ENCODE peak calls at places on chromosomes 12 and 14, in seven cellular contexts. G, H, M, A, O, X and J are unnamed samples.
A peak's percentile ranks its signal among the peaks of the same experiment; 100 is the strongest.

GRCh38 chr12:26651566-26652188 is 181.3 kb downstream of the ITPR2 start:
- DNase-seq in G (peak; percentile 35), H (no peak), M (no peak), A (peak; percentile 59), O (peak; percentile 75), X (peak; percentile 69), J (no peak)

GRCh38 chr14:33578461-33579216 is 372.2 kb downstream of the EGLN3 start:
- DNase-seq in G (no peak), H (no peak), M (no peak), A (no peak), O (no peak), X (no peak), J (no peak)

GRCh38 chr14:81990312-81990761 is 456.7 kb upstream of the SEL1L start:
- DNase-seq in G (no peak), H (no peak), M (no peak), A (peak; percentile 33), O (peak; percentile 46), X (peak; percentile 52), J (no peak)

GRCh38 chr14:97976861-97977260 is 1179.7 kb downstream of the VRK1 start:
- DNase-seq in G (no peak), H (no peak), M (peak; percentile 73), A (no peak), O (no peak), X (no peak), J (peak; percentile 28)

GRCh38 chr12:48925218-48925871 is at the start of gene FKBP11:
- DNase-seq in G (peak; percentile 37), H (no peak), M (peak; percentile 81), A (no peak), O (peak; percentile 62), X (peak; percentile 51), J (peak; percentile 91)

GRCh38 chr12:90741611-90742010 is 213.4 kb downstream of the CCER1 start:
- DNase-seq in G (no peak), H (no peak), M (no peak), A (no peak), O (no peak), X (no peak), J (no peak)

GRCh38 chr12:114911196-114911595 is 227.2 kb upstream of the TBX3 start:
- DNase-seq in G (no peak), H (no peak), M (no peak), A (no peak), O (no peak), X (no peak), J (no peak)

GRCh38 chr12:121009744-121010143 is 6.5 kb downstream of the C12orf43 start:
- DNase-seq in G (no peak), H (no peak), M (no peak), A (peak; percentile 49), O (no peak), X (peak; percentile 81), J (no peak)

GRCh38 chr12:6044082-6044481 is 80.4 kb downstream of the VWF start:
- DNase-seq in G (no peak), H (no peak), M (no peak), A (no peak), O (no peak), X (no peak), J (no peak)

GRCh38 chr12:103924761-103925641 is 5.2 kb upstream of the HSP90B1 start:
- DNase-seq in G (no peak), H (no peak), M (no peak), A (no peak), O (no peak), X (peak; percentile 24), J (no peak)

GRCh38 chr14:69246331-69246730 is 13.6 kb upstream of the GALNT16 start:
- DNase-seq in G (no peak), H (no peak), M (no peak), A (peak; percentile 15), O (no peak), X (no peak), J (no peak)

GRCh38 chr14:20606190-20606901 is 15.2 kb upstream of the RNASE12 start:
- DNase-seq in G (no peak), H (no peak), M (no peak), A (peak; percentile 79), O (peak; percentile 55), X (peak; percentile 61), J (peak; percentile 36)

GRCh38 chr14:78202976-78203375 is 32.8 kb downstream of the NRXN3 start:
- DNase-seq in G (no peak), H (no peak), M (no peak), A (no peak), O (no peak), X (no peak), J (no peak)

GRCh38 chr12:103482365-103482764 is 13.4 kb downstream of the C12orf42 start:
- DNase-seq in G (no peak), H (no peak), M (no peak), A (no peak), O (no peak), X (no peak), J (no peak)

GRCh38 chr12:106871477-106871876 is 84.2 kb upstream of the TMEM263 start:
- DNase-seq in G (no peak), H (no peak), M (no peak), A (no peak), O (no peak), X (peak; percentile 4), J (no peak)

GRCh38 chr12:67025543-67026114 is 243.5 kb upstream of the CAND1 start:
- DNase-seq in G (no peak), H (no peak), M (no peak), A (peak; percentile 25), O (peak; percentile 44), X (peak; percentile 45), J (no peak)

GRCh38 chr12:47373554-47374150 is 293.9 kb upstream of the AMIGO2 start:
- DNase-seq in G (no peak), H (no peak), M (no peak), A (no peak), O (peak; percentile 36), X (no peak), J (no peak)

GRCh38 chr12:98939350-98939749 is 294.3 kb downstream of the APAF1 start:
- DNase-seq in G (no peak), H (no peak), M (no peak), A (peak; percentile 2), O (peak; percentile 36), X (peak; percentile 48), J (no peak)

GRCh38 chr12:47004634-47005033 is 74.8 kb upstream of the PCED1B start:
- DNase-seq in G (no peak), H (no peak), M (no peak), A (no peak), O (no peak), X (no peak), J (no peak)

GRCh38 chr12:40889329-40889728 is 197.1 kb downstream of the CNTN1 start:
- DNase-seq in G (no peak), H (no peak), M (no peak), A (no peak), O (no peak), X (no peak), J (no peak)
- TF ChIP-seq POLR2A in G (no peak), H (no peak), M (no peak), A (no peak), O (no peak), X (no peak), J (no peak)

GRCh38 chr12:9758119-9758518 is 2.6 kb downstream of the CD69 start:
- DNase-seq in G (no peak), H (no peak), M (no peak), A (no peak), O (no peak), X (no peak), J (no peak)
- H3K4me1 ChIP-seq in G (no peaks in the 10 kb centered on the region), H (no peaks in the 10 kb centered on the region), M (no peaks in the 10 kb centered on the region), A (no peaks in the 10 kb centered on the region), O (peaks cover 8% of the 10 kb centered on the region), X (no peaks in the 10 kb centered on the region), J (no peaks in the 10 kb centered on the region)

GRCh38 chr14:76500480-76500879 is 124.5 kb downstream of the ESRRB start:
- DNase-seq in G (no peak), H (no peak), M (no peak), A (no peak), O (no peak), X (no peak), J (no peak)
- TF ChIP-seq POLR2A in G (no peak), H (no peak), M (no peak), A (no peak), O (no peak), X (no peak), J (no peak)

DNA sequence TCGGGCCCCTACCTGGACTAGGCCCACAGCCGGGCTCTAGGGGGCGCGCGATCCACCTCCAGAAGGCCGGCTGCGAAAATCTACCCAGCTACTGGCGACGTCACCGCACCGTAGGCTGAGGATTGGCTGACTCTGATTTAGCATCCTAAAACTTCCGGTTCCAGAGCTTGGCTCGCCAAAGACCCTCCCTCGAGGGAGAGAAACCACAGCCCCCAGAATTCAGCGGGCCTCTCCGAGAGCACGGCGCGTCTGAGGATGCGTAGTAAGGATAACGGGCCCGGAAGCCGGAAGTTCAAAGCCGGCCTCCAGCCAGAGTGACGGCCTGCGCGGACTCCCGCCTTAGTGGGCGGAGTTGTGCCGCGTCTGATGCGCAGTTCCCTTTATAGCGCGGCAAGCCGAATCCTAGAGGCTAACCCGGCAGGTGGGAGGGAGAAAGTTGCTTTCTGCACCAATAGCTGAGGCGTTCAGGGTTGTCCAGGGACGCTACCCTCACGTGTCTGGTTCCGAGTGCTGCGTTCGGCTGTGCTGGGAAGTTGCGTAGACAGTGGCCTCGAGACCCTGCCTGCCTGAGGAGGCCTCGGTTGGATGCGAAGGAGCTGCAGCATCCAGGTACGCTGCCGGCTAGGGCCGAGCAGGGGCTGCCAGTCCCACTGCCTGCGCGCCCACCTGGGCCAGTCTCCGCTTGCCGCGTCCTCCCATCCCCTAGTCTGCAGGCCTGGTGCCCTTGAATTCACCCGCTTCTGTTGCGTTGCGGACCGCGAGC is at the start of gene COX14:
- DNase-seq in G (peak; percentile 99), H (peak; percentile 91), M (peak; percentile 99), A (peak; percentile 99), O (peak; percentile 100), X (peak; percentile 100), J (peak; percentile 99)
- H3K4me1 ChIP-seq in G (peaks cover 7% of the 10 kb centered on the region), H (peaks cover 27% of the 10 kb centered on the region), M (peaks cover 53% of the 10 kb centered on the region), A (peaks cover 56% of the 10 kb centered on the region), O (peaks cover 9% of the 10 kb centered on the region), X (peaks cover 29% of the 10 kb centered on the region), J (peaks cover 48% of the 10 kb centered on the region)

GRCh38 chr14:101491841-101492240 is 69.5 kb upstream of the DIO3 start:
- DNase-seq in G (no peak), H (no peak), M (no peak), A (no peak), O (no peak), X (no peak), J (no peak)

GRCh38 chr14:101495827-101496778 is 65.2 kb upstream of the DIO3 start:
- DNase-seq in G (no peak), H (no peak), M (peak; percentile 53), A (peak; percentile 9), O (no peak), X (no peak), J (peak; percentile 69)

GRCh38 chr14:101495284-101495683 is 66.0 kb upstream of the DIO3 start:
- DNase-seq in G (no peak), H (no peak), M (no peak), A (no peak), O (no peak), X (no peak), J (peak; percentile 23)

GRCh38 chr14:101494826-101495225 is 66.5 kb upstream of the DIO3 start:
- DNase-seq in G (no peak), H (no peak), M (peak; percentile 44), A (no peak), O (no peak), X (no peak), J (no peak)

GRCh38 chr14:101492716-101493115 is 68.6 kb upstream of the DIO3 start:
- DNase-seq in G (no peak), H (no peak), M (peak; percentile 53), A (no peak), O (no peak), X (no peak), J (peak; percentile 75)
- TF ChIP-seq POLR2A in G (no peak), H (no peak), M (no peak), A (no peak), O (no peak), X (no peak), J (no peak)